ENCODE peak calls at places on chromosomes 6 and 20, in six cellular contexts. A, M, X, I, G and S are unnamed samples.

GRCh38 chr6:134235937-134236751 is 81.8 kb downstream of the SGK1 start:
- DNase-seq in A (no peak), M (no peak), X (no peak), I (no peak), G (peak; percentile 62), S (no peak)

GRCh38 chr6:26199773-26200728 is 112.8 kb downstream of the HFE start:
- DNase-seq in A (no peak), M (peak; percentile 80), X (no peak), I (no peak), G (peak; percentile 30), S (peak; percentile 74)

GRCh38 chr6:112571486-112571885 is 224.4 kb downstream of the RFPL4B start:
- DNase-seq in A (no peak), M (peak; percentile 80), X (peak; percentile 23), I (no peak), G (peak; percentile 81), S (no peak)

GRCh38 chr6:105991561-105992314 is 94.4 kb upstream of the PRDM1 start:
- DNase-seq in A (no peak), M (peak; percentile 57), X (no peak), I (peak; percentile 35), G (no peak), S (no peak)

GRCh38 chr20:24948939-24949679 is at the start of gene CST7:
- DNase-seq in A (peak; percentile 72), M (peak; percentile 66), X (no peak), I (peak; percentile 22), G (no peak), S (peak; percentile 75)

GRCh38 chr20:14005996-14006395 is 10.7 kb downstream of the MACROD2 start:
- DNase-seq in A (no peak), M (no peak), X (no peak), I (no peak), G (no peak), S (no peak)

GRCh38 chr20:62381842-62382241 is 5.1 kb upstream of the RPS21 start:
- DNase-seq in A (no peak), M (no peak), X (no peak), I (no peak), G (no peak), S (no peak)

GRCh38 chr20:10179574-10180298 is 38.9 kb upstream of the SNAP25 start:
- DNase-seq in A (no peak), M (no peak), X (no peak), I (no peak), G (peak; percentile 35), S (no peak)

GRCh38 chr20:57223648-57224489 is 42.6 kb downstream of the BMP7 start:
- DNase-seq in A (no peak), M (no peak), X (no peak), I (peak; percentile 46), G (peak; percentile 3), S (no peak)

GRCh38 chr6:44226368-44227137 is 3.2 kb downstream of the SLC29A1 start:
- DNase-seq in A (no peak), M (peak; percentile 83), X (peak; percentile 64), I (peak; percentile 48), G (no peak), S (no peak)

GRCh38 chr20:62702886-62703852 is 5.5 kb upstream of the NTSR1 start:
- DNase-seq in A (no peak), M (peak; percentile 83), X (no peak), I (peak; percentile 64), G (peak; percentile 86), S (no peak)

GRCh38 chr6:168427184-168427583 is 13.8 kb upstream of the SMOC2 start:
- DNase-seq in A (no peak), M (no peak), X (no peak), I (no peak), G (no peak), S (no peak)

GRCh38 chr20:43388267-43389081 is 69.2 kb upstream of the SRSF6 start:
- DNase-seq in A (no peak), M (peak; percentile 77), X (peak; percentile 75), I (no peak), G (no peak), S (peak; percentile 80)

GRCh38 chr20:43392561-43392960 is 65.1 kb upstream of the SRSF6 start:
- DNase-seq in A (no peak), M (no peak), X (no peak), I (no peak), G (no peak), S (no peak)

GRCh38 chr20:43389231-43389630 is 68.5 kb upstream of the SRSF6 start:
- DNase-seq in A (no peak), M (peak; percentile 71), X (peak; percentile 36), I (no peak), G (no peak), S (peak; percentile 84)

GRCh38 chr20:43387737-43388136 is 70.0 kb upstream of the SRSF6 start:
- DNase-seq in A (no peak), M (no peak), X (no peak), I (no peak), G (no peak), S (no peak)

DNA sequence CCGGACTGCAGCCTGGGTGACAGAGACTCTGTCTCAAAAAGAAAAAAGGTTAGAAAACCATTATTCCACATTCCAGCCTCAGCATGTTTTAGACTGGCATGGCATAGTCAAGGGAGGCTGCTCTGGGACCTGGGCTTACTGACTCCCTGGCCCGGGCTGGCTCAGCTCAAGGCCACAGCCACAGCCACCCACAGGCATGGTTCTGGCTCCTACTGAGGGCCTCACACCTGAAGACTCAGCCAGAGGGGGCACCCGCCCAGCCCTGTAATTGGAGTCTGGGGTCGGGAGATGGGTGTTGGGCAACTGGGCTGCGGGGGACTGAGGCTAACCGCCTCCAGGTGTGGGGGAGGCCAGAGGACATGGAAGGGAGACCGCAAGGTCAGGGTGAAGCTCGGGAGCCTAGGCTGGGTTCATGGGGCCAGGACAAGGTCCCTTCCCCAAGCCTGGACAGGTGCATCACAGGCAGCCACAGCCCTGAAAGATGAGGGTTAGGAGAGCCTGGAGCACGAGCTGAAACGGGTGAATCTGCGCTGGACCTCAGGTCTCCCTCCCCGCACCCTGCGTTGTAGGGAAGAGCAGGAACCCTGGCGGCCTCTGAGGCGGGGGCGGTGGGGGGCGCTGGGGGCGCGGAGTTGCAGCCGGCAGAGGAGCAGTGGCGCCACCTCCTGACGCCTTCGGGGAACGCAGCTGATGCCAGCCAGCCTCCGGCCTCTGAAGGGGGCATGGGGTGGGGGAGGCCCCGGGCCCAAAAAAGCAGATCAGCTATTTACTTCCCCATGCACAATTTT is 67.7 kb upstream of the SRSF6 start:
- DNase-seq in A (no peak), M (no peak), X (no peak), I (no peak), G (no peak), S (peak; percentile 77)
- TF ChIP-seq CTCF in A (no peak), M (no peak), X (peak; percentile 48), I (no peak), G (peak; percentile 15), S (peak; percentile 60)

DNA sequence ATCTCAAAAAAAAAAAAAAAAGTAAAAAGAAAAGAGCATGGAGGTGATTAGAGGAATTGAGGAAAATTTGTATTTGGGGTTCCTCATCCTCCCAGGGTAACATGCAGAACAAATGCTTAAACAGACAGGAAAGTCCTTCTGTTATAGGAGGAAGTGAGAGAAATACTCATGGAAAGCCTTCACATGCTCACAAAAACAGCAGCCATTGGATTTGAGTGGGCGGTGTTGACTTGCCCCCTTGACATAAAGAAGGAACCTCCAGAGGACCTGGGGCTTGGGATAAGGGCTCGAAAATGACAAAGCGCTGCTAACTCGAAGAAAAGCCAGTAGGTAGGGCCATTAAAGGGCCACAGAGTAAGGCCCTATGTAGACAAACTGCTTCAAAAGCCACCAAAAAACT is 17.5 kb upstream of the SAMHD1 start:
- DNase-seq in A (no peak), M (no peak), X (no peak), I (no peak), G (no peak), S (no peak)
- H3K27ac ChIP-seq in A (no peak overlapping the region), M (peak overlapping the region; percentile 19), X (peak overlapping the region; percentile 4), I (peak overlapping the region; percentile 59), G (no peak overlapping the region), S (peak overlapping the region; percentile 45)

GRCh38 chr20:47354388-47354709 is 2.1 kb downstream of the ZMYND8 start:
- DNase-seq in A (no peak), M (no peak), X (no peak), I (no peak), G (no peak), S (no peak)

GRCh38 chr20:47352332-47353223 is 3.9 kb downstream of the ZMYND8 start:
- DNase-seq in A (no peak), M (no peak), X (peak; percentile 51), I (peak; percentile 75), G (no peak), S (peak; percentile 78)

GRCh38 chr20:47351643-47352331 is 4.7 kb downstream of the ZMYND8 start:
- DNase-seq in A (no peak), M (no peak), X (no peak), I (no peak), G (no peak), S (no peak)

GRCh38 chr20:47353697-47354387 is 2.7 kb downstream of the ZMYND8 start:
- DNase-seq in A (no peak), M (no peak), X (no peak), I (no peak), G (peak; percentile 57), S (no peak)

DNA sequence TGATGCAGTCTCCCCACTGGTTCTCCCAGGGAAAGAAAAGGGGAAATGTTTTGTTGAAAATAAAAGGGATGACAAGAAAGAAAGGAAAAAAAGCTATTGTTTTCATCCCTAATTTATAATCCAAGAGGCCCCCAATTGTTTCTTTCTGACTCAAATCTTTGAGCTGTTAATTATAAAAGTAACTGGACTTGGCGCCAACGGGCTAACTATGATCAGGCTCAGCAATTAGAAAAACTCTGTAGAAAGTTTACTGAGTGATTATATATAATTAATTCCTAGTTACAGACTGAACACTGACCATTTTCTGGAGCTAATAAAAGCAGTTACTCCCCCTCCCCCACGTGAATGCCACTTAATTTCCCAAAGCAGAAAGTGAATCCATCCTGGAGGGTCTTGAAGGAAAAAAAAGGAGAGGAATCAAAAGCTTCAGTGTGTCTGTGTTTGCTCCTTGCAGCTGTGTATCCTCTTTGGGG is 3.2 kb downstream of the ZMYND8 start:
- DNase-seq in A (no peak), M (no peak), X (no peak), I (no peak), G (no peak), S (no peak)
- TF ChIP-seq CTCF in A (no peak), M (no peak), X (no peak), I (no peak), G (no peak), S (no peak)

GRCh38 chr6:6362051-6362450 is 41.6 kb upstream of the F13A1 start:
- DNase-seq in A (no peak), M (no peak), X (no peak), I (no peak), G (no peak), S (no peak)
- H3K27ac ChIP-seq in A (no peak overlapping the region), M (no peak overlapping the region), X (no peak overlapping the region), I (no peak overlapping the region), G (no peak overlapping the region), S (no peak overlapping the region)

DNA sequence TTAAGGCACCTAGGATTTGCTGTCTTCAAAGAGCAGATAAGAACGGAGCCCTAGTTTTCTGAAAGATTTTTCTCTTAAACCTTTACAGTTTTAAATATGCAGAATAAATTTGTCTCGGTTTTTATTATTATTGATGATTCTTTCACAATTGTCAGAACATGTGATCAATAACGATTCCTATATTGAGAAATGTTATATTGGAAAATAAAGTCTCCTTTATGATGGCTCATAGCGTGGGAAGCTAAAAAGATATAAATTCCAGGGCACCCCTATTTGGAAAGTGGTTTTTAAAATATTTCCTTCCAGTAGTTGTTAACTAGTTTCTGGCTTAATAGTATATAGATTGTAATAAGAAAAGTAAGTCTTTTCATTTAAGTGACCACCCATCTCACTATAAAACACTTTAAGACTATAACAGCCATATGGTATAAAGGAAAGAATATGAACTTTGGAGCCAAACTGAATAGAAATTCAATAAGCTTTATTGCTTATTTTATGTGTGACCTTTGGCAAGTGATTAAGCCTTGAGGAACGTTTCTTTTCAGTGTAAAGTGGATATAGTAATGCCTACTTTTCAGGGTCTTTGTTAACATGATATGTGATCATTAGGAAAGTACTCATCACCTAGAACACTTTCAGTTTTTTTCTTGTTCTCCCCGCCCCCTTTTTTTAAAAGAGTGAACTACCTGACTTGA is 369.6 kb downstream of the LAMA2 start:
- DNase-seq in A (no peak), M (no peak), X (no peak), I (no peak), G (peak; percentile 57), S (no peak)
- TF ChIP-seq CTCF in A (no peak), M (no peak), X (no peak), I (no peak), G (no peak), S (no peak)